ENCODE peak calls at places on chromosomes 4 and X, in five cellular contexts. One of them, this sample, is unnamed.

GRCh38 chr4:81214518-81215218 is 354 bp downstream of the PRKG2 start:
- DNase-seq in mammary epithelial cell: peak
- DNase-seq in hepatocyte: peak
- DNase-seq in cardiac muscle cell: peak
- DNase-seq in uterus: no peak
- DNase-seq in this sample: no peak

GRCh38 chrX:11739796-11740195 is 18.2 kb upstream of the MSL3 start:
- DNase-seq in mammary epithelial cell: no peak
- DNase-seq in hepatocyte: no peak
- DNase-seq in cardiac muscle cell: no peak
- DNase-seq in uterus: no peak
- DNase-seq in this sample: no peak

GRCh38 chr4:173397604-173398003 is 1.3 kb downstream of the SCRG1 start:
- DNase-seq in mammary epithelial cell: no peak
- DNase-seq in hepatocyte: no peak
- DNase-seq in cardiac muscle cell: no peak
- DNase-seq in uterus: no peak
- DNase-seq in this sample: no peak

GRCh38 chrX:153773741-153774575 is 6.9 kb upstream of the SRPK3 start:
- DNase-seq in mammary epithelial cell: no peak
- DNase-seq in hepatocyte: no peak
- DNase-seq in cardiac muscle cell: no peak
- DNase-seq in uterus: no peak
- DNase-seq in this sample: peak

GRCh38 chr4:96016615-96017299 is 176.9 kb downstream of the PDHA2 start:
- DNase-seq in mammary epithelial cell: peak
- DNase-seq in hepatocyte: peak
- DNase-seq in cardiac muscle cell: peak
- DNase-seq in uterus: no peak
- DNase-seq in this sample: no peak

GRCh38 chr4:119656986-119657635 is 28.5 kb upstream of the PDE5A start:
- DNase-seq in mammary epithelial cell: peak
- DNase-seq in hepatocyte: peak
- DNase-seq in cardiac muscle cell: peak
- DNase-seq in uterus: no peak
- DNase-seq in this sample: no peak

GRCh38 chr4:81913427-81913878 is 441.7 kb upstream of the RASGEF1B start:
- DNase-seq in mammary epithelial cell: peak
- DNase-seq in hepatocyte: peak
- DNase-seq in cardiac muscle cell: peak
- DNase-seq in uterus: no peak
- DNase-seq in this sample: no peak

GRCh38 chrX:17247144-17247543 is 127.9 kb upstream of the NHS start:
- DNase-seq in mammary epithelial cell: no peak
- DNase-seq in hepatocyte: no peak
- DNase-seq in cardiac muscle cell: no peak
- DNase-seq in uterus: no peak
- DNase-seq in this sample: no peak

GRCh38 chrX:79243691-79244090 is 99.2 kb downstream of the GPR174 start:
- DNase-seq in mammary epithelial cell: no peak
- DNase-seq in hepatocyte: no peak
- DNase-seq in cardiac muscle cell: no peak
- DNase-seq in uterus: no peak
- DNase-seq in this sample: no peak

GRCh38 chrX:150635952-150636351 is 57.2 kb upstream of the MTMR1 start:
- DNase-seq in mammary epithelial cell: peak
- DNase-seq in hepatocyte: no peak
- DNase-seq in cardiac muscle cell: peak
- DNase-seq in uterus: no peak
- DNase-seq in this sample: no peak

GRCh38 chrX:39665830-39666518 is 431.8 kb downstream of the BCOR start:
- DNase-seq in mammary epithelial cell: no peak
- DNase-seq in hepatocyte: no peak
- DNase-seq in cardiac muscle cell: no peak
- DNase-seq in uterus: no peak
- DNase-seq in this sample: no peak

GRCh38 chrX:76253432-76253831 is 80.6 kb downstream of the PBDC1 start:
- DNase-seq in mammary epithelial cell: peak
- DNase-seq in hepatocyte: peak
- DNase-seq in cardiac muscle cell: peak
- DNase-seq in uterus: peak
- DNase-seq in this sample: no peak

GRCh38 chr4:35364321-35364870 is 879.9 kb downstream of the ARAP2 start:
- DNase-seq in mammary epithelial cell: no peak
- DNase-seq in hepatocyte: no peak
- DNase-seq in cardiac muscle cell: no peak
- DNase-seq in uterus: no peak
- DNase-seq in this sample: no peak

GRCh38 chr4:127997534-127998388 is 32.6 kb downstream of the ABHD18 start:
- DNase-seq in mammary epithelial cell: peak
- DNase-seq in hepatocyte: no peak
- DNase-seq in cardiac muscle cell: peak
- DNase-seq in uterus: no peak
- DNase-seq in this sample: no peak

GRCh38 chr4:96347582-96347981 is 507.7 kb downstream of the PDHA2 start:
- DNase-seq in mammary epithelial cell: peak
- DNase-seq in hepatocyte: no peak
- DNase-seq in cardiac muscle cell: no peak
- DNase-seq in uterus: no peak
- DNase-seq in this sample: no peak

GRCh38 chr4:175166020-175166419 is 247.9 kb downstream of the ADAM29 start:
- DNase-seq in mammary epithelial cell: no peak
- DNase-seq in hepatocyte: no peak
- DNase-seq in cardiac muscle cell: no peak
- DNase-seq in uterus: no peak
- DNase-seq in this sample: no peak

GRCh38 chr4:108559911-108560310 is 60.5 kb upstream of the RPL34 start:
- DNase-seq in mammary epithelial cell: no peak
- DNase-seq in hepatocyte: no peak
- DNase-seq in cardiac muscle cell: no peak
- DNase-seq in uterus: no peak
- DNase-seq in this sample: no peak

GRCh38 chr4:13920111-13920875 is 292.8 kb upstream of the BOD1L1 start:
- DNase-seq in mammary epithelial cell: peak
- DNase-seq in hepatocyte: no peak
- DNase-seq in cardiac muscle cell: peak
- DNase-seq in uterus: no peak
- DNase-seq in this sample: no peak

GRCh38 chr4:88106205-88106604 is 52.2 kb downstream of the ABCG2 start:
- DNase-seq in mammary epithelial cell: peak
- DNase-seq in hepatocyte: no peak
- DNase-seq in cardiac muscle cell: no peak
- DNase-seq in uterus: no peak
- DNase-seq in this sample: no peak

GRCh38 chrX:10399152-10399741 is 221.1 kb downstream of the MID1 start:
- DNase-seq in mammary epithelial cell: no peak
- DNase-seq in hepatocyte: no peak
- DNase-seq in cardiac muscle cell: peak
- DNase-seq in uterus: no peak
- DNase-seq in this sample: no peak

GRCh38 chr4:138576684-138577083 is 334.5 kb upstream of the SLC7A11 start:
- DNase-seq in mammary epithelial cell: peak
- DNase-seq in hepatocyte: peak
- DNase-seq in cardiac muscle cell: peak
- DNase-seq in uterus: no peak
- DNase-seq in this sample: no peak

GRCh38 chr4:124970011-124970410 is 257.5 kb upstream of the ANKRD50 start:
- DNase-seq in mammary epithelial cell: peak
- DNase-seq in hepatocyte: no peak
- DNase-seq in cardiac muscle cell: peak
- DNase-seq in uterus: no peak
- DNase-seq in this sample: no peak

GRCh38 chrX:71173440-71173839 is 28.8 kb downstream of the NLGN3 start:
- DNase-seq in mammary epithelial cell: no peak
- DNase-seq in hepatocyte: no peak
- DNase-seq in cardiac muscle cell: no peak
- DNase-seq in uterus: no peak
- DNase-seq in this sample: no peak
- TF ChIP-seq CTCF in mammary epithelial cell: no peak
- TF ChIP-seq CTCF in hepatocyte: no peak
- TF ChIP-seq CTCF in cardiac muscle cell: no peak
- TF ChIP-seq CTCF in uterus: no peak
- TF ChIP-seq CTCF in this sample: no peak

GRCh38 chr4:168871686-168872085 is 138.4 kb downstream of the CBR4 start:
- DNase-seq in mammary epithelial cell: no peak
- DNase-seq in hepatocyte: no peak
- DNase-seq in cardiac muscle cell: no peak
- DNase-seq in uterus: no peak
- DNase-seq in this sample: no peak
- H3K27ac ChIP-seq in mammary epithelial cell: no peak
- H3K27ac ChIP-seq in hepatocyte: no peak
- H3K27ac ChIP-seq in cardiac muscle cell: no peak
- H3K27ac ChIP-seq in uterus: peak
- H3K27ac ChIP-seq in this sample: peak

DNA sequence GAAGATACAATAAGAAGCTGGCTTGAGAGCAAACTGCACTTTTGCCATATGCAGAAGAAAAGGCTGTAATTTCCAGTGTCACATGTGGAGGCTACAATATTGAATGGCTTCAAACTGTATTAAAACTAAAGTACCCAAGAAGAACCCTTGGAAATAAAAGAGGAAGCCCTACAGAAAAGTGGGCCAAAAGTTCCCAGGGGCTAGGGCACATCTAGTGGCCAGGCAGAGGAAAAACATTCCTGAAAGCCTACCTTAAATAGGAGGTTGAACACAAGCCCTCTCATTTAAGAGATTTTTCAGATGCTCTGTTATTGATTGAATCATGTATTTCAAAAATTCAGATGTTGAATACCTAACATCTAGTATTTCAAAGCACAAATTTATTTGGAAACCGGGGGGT is 40.6 kb upstream of the PRDX4 start:
- DNase-seq in mammary epithelial cell: no peak
- DNase-seq in hepatocyte: no peak
- DNase-seq in cardiac muscle cell: no peak
- DNase-seq in uterus: no peak
- DNase-seq in this sample: no peak
- TF ChIP-seq CTCF in mammary epithelial cell: peak
- TF ChIP-seq CTCF in hepatocyte: no peak
- TF ChIP-seq CTCF in cardiac muscle cell: no peak
- TF ChIP-seq CTCF in uterus: no peak
- TF ChIP-seq CTCF in this sample: no peak

GRCh38 chr4:186932196-186932595 is 208.5 kb upstream of the FAT1 start:
- DNase-seq in mammary epithelial cell: no peak
- DNase-seq in hepatocyte: no peak
- DNase-seq in cardiac muscle cell: no peak
- DNase-seq in uterus: no peak
- DNase-seq in this sample: no peak
- H3K27ac ChIP-seq in mammary epithelial cell: no peak
- H3K27ac ChIP-seq in hepatocyte: no peak
- H3K27ac ChIP-seq in cardiac muscle cell: peak
- H3K27ac ChIP-seq in uterus: peak
- H3K27ac ChIP-seq in this sample: no peak

DNA sequence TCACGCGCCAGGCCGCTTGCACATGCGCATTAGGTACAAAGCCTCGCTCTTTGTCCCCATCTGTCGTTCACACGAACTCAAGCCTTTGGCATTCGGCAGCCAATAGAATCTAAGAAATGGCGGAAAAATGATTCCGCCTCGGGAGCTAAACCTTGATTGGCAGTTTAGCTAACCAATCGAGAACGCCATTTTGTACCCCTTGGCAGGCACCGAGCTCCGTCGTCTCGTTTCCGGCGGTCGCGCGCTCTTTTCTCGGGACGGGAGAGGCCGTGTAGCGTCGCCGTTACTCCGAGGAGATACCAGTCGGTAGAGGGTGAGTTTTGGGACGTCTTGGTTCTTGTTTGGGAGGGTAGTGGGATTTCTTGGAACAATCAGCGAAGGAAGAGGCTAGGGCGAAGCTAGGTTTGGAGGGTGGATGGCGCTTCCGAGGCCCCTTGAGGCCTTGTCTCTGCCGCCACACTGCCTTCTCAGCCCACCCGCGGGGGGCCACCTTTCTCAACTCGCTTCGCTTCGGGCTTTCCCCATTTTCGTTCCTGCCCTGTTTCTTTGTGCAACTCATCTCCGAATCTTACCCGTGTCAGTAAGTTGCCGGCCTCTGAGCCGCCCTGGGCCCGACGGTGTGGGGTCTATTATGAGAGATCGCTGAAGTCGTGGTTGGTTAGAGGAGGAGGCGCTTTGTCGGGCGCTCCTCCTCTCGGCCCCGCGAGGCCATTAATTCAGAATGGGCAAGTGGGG is at the start of gene NONO:
- DNase-seq in mammary epithelial cell: peak
- DNase-seq in hepatocyte: peak
- DNase-seq in cardiac muscle cell: peak
- DNase-seq in uterus: peak
- DNase-seq in this sample: peak
- TF ChIP-seq CTCF in mammary epithelial cell: peak
- TF ChIP-seq CTCF in hepatocyte: peak
- TF ChIP-seq CTCF in cardiac muscle cell: peak
- TF ChIP-seq CTCF in uterus: no peak
- TF ChIP-seq CTCF in this sample: no peak

DNA sequence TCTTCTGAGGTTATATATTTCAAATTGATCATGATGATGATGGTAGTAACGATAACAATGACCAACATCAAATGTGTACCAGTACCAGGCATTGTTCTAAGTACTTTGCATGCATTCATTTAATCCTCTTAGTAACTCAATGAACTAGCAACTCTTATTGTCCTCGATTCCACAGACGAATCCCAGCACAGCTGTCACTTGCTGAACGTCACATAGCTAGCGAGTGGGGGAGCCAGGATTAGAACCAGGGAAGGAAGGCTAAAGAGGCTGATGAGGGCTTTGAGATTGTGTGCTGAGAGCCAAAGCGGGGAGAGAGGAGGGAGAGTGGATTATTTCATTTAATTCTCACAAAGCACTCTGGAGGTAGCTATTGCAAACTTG is 103.6 kb downstream of the PHOX2B start:
- DNase-seq in mammary epithelial cell: no peak
- DNase-seq in hepatocyte: no peak
- DNase-seq in cardiac muscle cell: no peak
- DNase-seq in uterus: no peak
- DNase-seq in this sample: no peak
- H3K27ac ChIP-seq in mammary epithelial cell: no peak
- H3K27ac ChIP-seq in hepatocyte: no peak
- H3K27ac ChIP-seq in cardiac muscle cell: no peak
- H3K27ac ChIP-seq in uterus: no peak
- H3K27ac ChIP-seq in this sample: no peak